ENCODE peak calls at places on chromosomes 11 and 22, in seven cellular contexts. Q is colonic mucosa, F is uterus, O is suprapubic skin, S is lower lobe of right lung, V is right cardiac atrium, M is kidney. B is an unnamed sample.

GRCh38 chr11:44559207-44559943 is 6.1 kb upstream of the CD82 start:
- DNase-seq in Q (no peak), F (no peak), O (no peak), S (no peak), V (no peak), M (no peak), B (no peak)

GRCh38 chr11:50074161-50074560 is 41.5 kb downstream of the OR4C45 start:
- DNase-seq in Q (no peak), F (no peak), O (no peak), S (no peak), V (no peak), M (no peak), B (no peak)

GRCh38 chr11:12130180-12130980 is 20.0 kb downstream of the MICAL2 start:
- DNase-seq in Q (peak), F (no peak), O (no peak), S (no peak), V (no peak), M (no peak), B (no peak)

GRCh38 chr11:126917531-126918204 is 82.9 kb downstream of the KIRREL3 start:
- DNase-seq in Q (no peak), F (no peak), O (no peak), S (no peak), V (no peak), M (no peak), B (no peak)

GRCh38 chr11:67024410-67024809 is 1.5 kb downstream of the SYT12 start:
- DNase-seq in Q (no peak), F (no peak), O (no peak), S (no peak), V (no peak), M (no peak), B (no peak)

GRCh38 chr11:42021919-42022318 is 562.5 kb upstream of the LRRC4C start:
- DNase-seq in Q (no peak), F (no peak), O (no peak), S (no peak), V (no peak), M (no peak), B (no peak)

GRCh38 chr22:50305658-50306566 is 1.5 kb downstream of the PLXNB2 start:
- DNase-seq in Q (peak), F (peak), O (peak), S (peak), V (peak), M (peak), B (peak)

GRCh38 chr11:74744277-74744676 is 4.4 kb upstream of the RNF169 start:
- DNase-seq in Q (no peak), F (no peak), O (no peak), S (no peak), V (no peak), M (no peak), B (no peak)

GRCh38 chr11:27293500-27294417 is 69.3 kb downstream of the CCDC34 start:
- DNase-seq in Q (no peak), F (no peak), O (no peak), S (no peak), V (no peak), M (no peak), B (no peak)

GRCh38 chr11:27294654-27295053 is 68.4 kb downstream of the CCDC34 start:
- DNase-seq in Q (peak), F (no peak), O (no peak), S (no peak), V (no peak), M (no peak), B (no peak)

GRCh38 chr11:27292642-27293020 is 70.4 kb downstream of the CCDC34 start:
- DNase-seq in Q (no peak), F (no peak), O (no peak), S (no peak), V (no peak), M (no peak), B (no peak)

GRCh38 chr11:27296406-27296994 is 66.5 kb downstream of the CCDC34 start:
- DNase-seq in Q (no peak), F (no peak), O (no peak), S (no peak), V (no peak), M (no peak), B (no peak)

GRCh38 chr11:27295928-27296327 is 67.1 kb downstream of the CCDC34 start:
- DNase-seq in Q (no peak), F (no peak), O (no peak), S (no peak), V (no peak), M (no peak), B (no peak)
- H3K27ac ChIP-seq in Q (no peak), F (no peak), O (no peak), S (no peak), V (no peak), M (no peak), B (no peak)

DNA sequence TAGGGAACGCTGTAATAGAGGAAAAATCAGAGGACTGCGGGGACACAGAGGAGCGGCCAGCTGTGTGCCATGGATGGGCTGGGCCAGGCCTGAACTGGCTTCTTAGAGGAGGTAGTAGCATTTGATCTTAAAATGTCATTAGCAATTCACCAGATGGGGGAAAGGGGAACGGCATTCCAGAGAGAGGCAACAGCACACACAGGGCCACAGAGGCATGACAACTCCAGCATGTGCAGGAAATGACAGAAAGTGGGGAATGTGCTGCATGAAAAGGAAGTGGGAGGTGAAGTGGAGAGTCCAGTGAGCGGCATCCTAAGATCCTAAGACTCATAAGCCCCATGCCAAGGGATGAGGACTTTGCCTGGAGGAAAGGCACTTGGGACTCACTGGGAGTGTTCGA is 69.0 kb downstream of the UBASH3B start:
- DNase-seq in Q (no peak), F (no peak), O (no peak), S (no peak), V (no peak), M (no peak), B (no peak)
- H3K4me3 ChIP-seq in Q (no peak), F (no peak), O (no peak), S (no peak), V (no peak), M (no peak), B (no peak)

DNA sequence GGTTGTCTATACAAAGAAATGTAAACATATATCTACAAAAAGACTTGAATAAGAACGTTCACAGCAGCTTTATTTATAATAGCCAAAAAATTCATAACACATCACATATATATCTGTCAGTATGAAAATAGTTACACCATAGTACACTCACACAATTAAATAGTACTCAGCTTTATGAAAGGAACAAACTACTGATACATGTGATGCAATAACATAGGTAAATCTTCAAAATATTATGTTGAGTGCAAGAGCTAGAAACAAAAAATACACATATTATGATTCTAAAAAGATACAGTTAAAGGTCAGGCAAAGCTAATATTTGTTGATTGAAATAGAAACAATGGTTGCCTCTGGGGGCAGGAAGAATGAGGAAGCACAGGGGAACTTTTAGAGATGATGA is 6.6 kb downstream of the MRGPRX2 start:
- DNase-seq in Q (no peak), F (no peak), O (no peak), S (no peak), V (no peak), M (no peak), B (no peak)
- H3K27ac ChIP-seq in Q (no peak), F (no peak), O (no peak), S (no peak), V (no peak), M (no peak), B (no peak)

GRCh38 chr11:128610765-128611617 is 23.6 kb upstream of the ETS1 start:
- DNase-seq in Q (no peak), F (no peak), O (no peak), S (no peak), V (no peak), M (no peak), B (no peak)
- H3K4me3 ChIP-seq in Q (no peak), F (no peak), O (no peak), S (no peak), V (no peak), M (no peak), B (no peak)

B was measured in coronary artery.